ENCODE peak calls at places on chromosomes 3 and 15, in seven cellular contexts. U, D, W, T, B, G and P are unnamed samples.

GRCh38 chr3:141333796-141334626 is 34.3 kb upstream of the ZBTB38 start:
- DNase-seq in U (no peak), D (no peak), W (no peak), T (no peak), B (no peak), G (no peak), P (no peak)

GRCh38 chr3:141401584-141402475 is 33.5 kb downstream of the ZBTB38 start:
- DNase-seq in U (peak; percentile 90), D (no peak), W (no peak), T (no peak), B (no peak), G (peak; percentile 69), P (no peak)

GRCh38 chr3:36615861-36616260 is 148.5 kb downstream of the DCLK3 start:
- DNase-seq in U (no peak), D (no peak), W (no peak), T (no peak), B (no peak), G (no peak), P (no peak)

GRCh38 chr3:196055683-196056270 is 26.1 kb downstream of the TFRC start:
- DNase-seq in U (no peak), D (no peak), W (no peak), T (no peak), B (peak; percentile 89), G (no peak), P (no peak)

GRCh38 chr3:59411694-59412093 is 361.9 kb upstream of the CFAP20DC start:
- DNase-seq in U (no peak), D (no peak), W (no peak), T (no peak), B (no peak), G (no peak), P (no peak)

GRCh38 chr3:88114878-88115549 is 34.7 kb upstream of the C3orf38 start:
- DNase-seq in U (no peak), D (no peak), W (no peak), T (no peak), B (no peak), G (no peak), P (no peak)

GRCh38 chr15:19987389-19988048 is 554.1 kb downstream of the GOLGA6L6 start:
- DNase-seq in U (peak; percentile 56), D (peak; percentile 32), W (no peak), T (no peak), B (peak; percentile 15), G (peak; percentile 47), P (no peak)

GRCh38 chr3:48991851-48992545 is 2.0 kb downstream of the P4HTM start:
- DNase-seq in U (no peak), D (no peak), W (no peak), T (no peak), B (no peak), G (no peak), P (no peak)

GRCh38 chr15:74209997-74210573 is 7.5 kb upstream of the STRA6 start:
- DNase-seq in U (no peak), D (no peak), W (no peak), T (no peak), B (no peak), G (no peak), P (no peak)

GRCh38 chr3:88195951-88196434 is 46.2 kb downstream of the C3orf38 start:
- DNase-seq in U (no peak), D (peak; percentile 5), W (no peak), T (no peak), B (no peak), G (no peak), P (no peak)

GRCh38 chr3:63975705-63976104 is 47.6 kb downstream of the PSMD6 start:
- DNase-seq in U (no peak), D (no peak), W (no peak), T (no peak), B (peak; percentile 25), G (no peak), P (no peak)

GRCh38 chr15:41832875-41833274 is 5.0 kb downstream of the JMJD7 start:
- DNase-seq in U (no peak), D (no peak), W (no peak), T (no peak), B (no peak), G (no peak), P (no peak)

GRCh38 chr3:2354702-2355101 is 256.0 kb downstream of the CNTN4 start:
- DNase-seq in U (peak; percentile 60), D (no peak), W (no peak), T (no peak), B (no peak), G (no peak), P (no peak)

DNA sequence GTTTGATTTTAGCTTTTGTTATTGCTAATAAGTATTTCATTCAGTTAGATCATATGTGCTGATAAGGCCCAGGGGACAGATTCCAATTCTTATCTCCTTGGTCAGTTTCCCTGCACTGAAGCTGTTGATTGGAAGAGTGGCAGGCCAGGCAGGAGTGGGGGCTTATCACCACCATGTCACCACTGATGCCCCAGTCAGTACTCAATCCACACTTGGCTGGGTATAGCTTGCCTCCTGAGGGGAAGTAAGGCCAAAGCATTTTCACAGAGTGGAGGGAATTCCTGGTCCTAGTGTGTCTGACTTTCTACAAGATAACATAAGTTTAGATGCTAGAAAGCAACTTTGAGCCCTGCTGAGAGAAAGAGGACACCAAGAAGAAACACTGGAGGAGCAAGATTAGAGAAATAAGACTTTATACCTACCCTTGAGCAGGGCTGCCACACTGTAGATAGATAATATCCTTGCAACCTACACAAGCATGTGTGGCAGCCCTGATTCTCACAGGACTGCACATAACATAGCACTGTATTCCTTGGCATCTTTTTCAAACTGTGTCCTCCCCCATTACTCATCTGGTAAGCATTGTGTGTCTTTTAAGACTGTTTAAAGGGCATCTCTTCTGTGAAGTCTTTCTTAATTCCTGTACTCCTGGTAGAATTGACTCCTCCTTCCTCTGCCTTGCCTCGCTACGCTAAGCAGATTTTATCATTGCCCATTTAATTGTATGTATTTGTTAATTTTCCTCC is 24.3 kb downstream of the OXNAD1 start:
- DNase-seq in U (no peak), D (peak; percentile 37), W (no peak), T (no peak), B (no peak), G (no peak), P (no peak)
- TF ChIP-seq SIN3A in U (no peak), D (no peak), W (no peak), T (no peak), B (no peak), G (no peak), P (no peak)

DNA sequence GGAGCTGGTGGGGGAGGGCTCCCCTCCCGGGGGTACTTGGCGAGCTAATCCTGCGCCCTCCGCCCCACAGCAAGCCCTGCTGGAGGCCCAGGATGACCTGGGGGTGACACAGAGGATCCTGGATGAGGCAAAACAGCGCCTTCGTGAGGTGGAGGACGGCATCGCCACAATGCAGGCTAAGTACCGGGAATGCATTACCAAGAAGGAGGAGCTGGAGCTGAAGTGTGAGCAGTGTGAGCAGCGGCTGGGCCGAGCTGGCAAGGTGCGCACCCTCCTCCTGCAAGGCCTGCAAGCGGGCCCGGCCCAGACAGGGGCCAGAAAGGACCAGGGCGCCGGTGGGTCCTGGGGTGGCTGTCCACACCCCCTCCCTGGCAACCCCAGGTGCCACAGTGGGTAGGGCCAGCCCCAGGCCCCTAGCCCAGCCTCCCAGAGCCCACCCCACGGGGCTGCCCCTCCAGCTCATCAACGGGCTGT is 56.5 kb downstream of the SEMA3G start:
- DNase-seq in U (no peak), D (peak; percentile 44), W (no peak), T (no peak), B (no peak), G (peak; percentile 83), P (no peak)
- TF ChIP-seq CTCF in U (peak; percentile 20), D (peak; percentile 70), W (no peak), T (no peak), B (peak; percentile 32), G (peak; percentile 82), P (no peak)

GRCh38 chr15:95693917-95694316 is 636.6 kb upstream of the NR2F2 start:
- DNase-seq in U (no peak), D (no peak), W (no peak), T (no peak), B (no peak), G (no peak), P (no peak)

GRCh38 chr15:95701410-95701809 is 629.1 kb upstream of the NR2F2 start:
- DNase-seq in U (no peak), D (no peak), W (no peak), T (no peak), B (no peak), G (no peak), P (no peak)

GRCh38 chr15:95698971-95699370 is 631.5 kb upstream of the NR2F2 start:
- DNase-seq in U (no peak), D (no peak), W (no peak), T (no peak), B (no peak), G (no peak), P (no peak)

GRCh38 chr15:95699578-95699977 is 630.9 kb upstream of the NR2F2 start:
- DNase-seq in U (no peak), D (no peak), W (no peak), T (no peak), B (no peak), G (no peak), P (no peak)

GRCh38 chr15:95698230-95698629 is 632.3 kb upstream of the NR2F2 start:
- DNase-seq in U (no peak), D (peak; percentile 22), W (no peak), T (no peak), B (no peak), G (no peak), P (no peak)
- TF ChIP-seq SIN3A in U (no peak), D (no peak), W (no peak), T (no peak), B (no peak), G (no peak), P (no peak)

DNA sequence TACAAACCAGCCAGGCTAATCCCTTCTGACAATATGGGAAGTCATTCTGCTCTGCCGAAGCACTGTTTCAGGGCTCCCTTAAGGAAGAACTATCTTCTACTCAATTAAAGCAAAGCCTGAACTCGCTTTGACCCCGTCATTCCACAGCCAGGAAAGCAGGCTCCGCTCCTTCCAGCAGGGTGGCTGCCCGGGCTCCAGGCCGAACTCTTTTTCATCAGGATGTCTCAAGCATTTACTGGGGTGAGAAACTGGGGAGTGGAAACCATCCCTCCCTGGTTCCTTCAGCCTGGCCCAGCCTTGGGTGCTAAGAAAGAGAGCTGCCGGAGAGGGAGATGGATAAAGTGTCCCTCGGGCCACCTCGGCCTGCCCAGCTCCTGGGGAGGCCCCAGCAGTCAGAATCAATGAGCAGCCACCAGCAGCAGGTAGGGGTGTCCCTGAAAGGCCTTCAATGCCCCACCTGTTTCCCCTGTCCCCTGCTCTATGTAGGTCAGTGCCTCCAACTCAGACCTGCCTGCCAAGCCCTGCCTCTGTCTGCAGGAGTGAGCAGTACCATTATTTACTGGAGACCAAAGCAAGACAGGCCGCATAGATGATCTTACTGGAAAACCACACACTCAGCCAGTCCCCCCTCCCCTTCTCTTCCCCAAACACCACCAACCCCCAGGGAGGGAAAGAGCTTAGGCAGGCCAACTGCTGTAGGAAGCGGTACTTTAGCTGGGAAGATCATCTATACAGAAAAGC is 225.6 kb upstream of the TLE3 start:
- DNase-seq in U (peak; percentile 51), D (no peak), W (no peak), T (no peak), B (no peak), G (peak; percentile 42), P (no peak)
- TF ChIP-seq CTCF in U (no peak), D (no peak), W (no peak), T (no peak), B (no peak), G (no peak), P (no peak)